ENCODE peak calls at places on chromosome 20, in nine cellular contexts. I is fibroblast of mammary gland; Z is CD4-positive, CD25-positive, alpha-beta regulatory T cell; A is mucosa of gallbladder; G is sigmoid colon; P is breast epithelium; K is A172; J is heart left ventricle; D is transverse colon. M is an unnamed sample.

GRCh38 chr20:49603209-49603627 is 35.3 kb upstream of the PTGIS start:
- DNase-seq in Z (no peak), I (peak), G (no peak), K (peak), D (no peak), J (peak), P (no peak), A (no peak), M (no peak)

GRCh38 chr20:4507288-4507719 is 214.4 kb upstream of the PRND start:
- DNase-seq in G (no peak), Z (no peak), A (peak), P (no peak), J (no peak), K (peak), I (peak), D (no peak), M (no peak)

GRCh38 chr20:61757678-61758555 is 307.8 kb downstream of the TAF4 start:
- DNase-seq in I (peak), A (no peak), P (no peak), G (peak), J (no peak), Z (no peak), D (no peak), K (no peak), M (no peak)

GRCh38 chr20:58038123-58038654 is 190.3 kb downstream of the ANKRD60 start:
- DNase-seq in I (no peak), P (no peak), D (no peak), Z (no peak), J (no peak), A (no peak), K (no peak), G (no peak), M (no peak)

GRCh38 chr20:46987001-46987400 is 92.4 kb downstream of the EYA2 start:
- DNase-seq in P (no peak), G (no peak), D (no peak), Z (no peak), K (no peak), I (no peak), A (no peak), J (no peak), M (no peak)

GRCh38 chr20:36368400-36368799 is 62.3 kb downstream of the DLGAP4 start:
- DNase-seq in I (no peak), A (no peak), D (no peak), J (no peak), Z (no peak), G (no peak), K (no peak), P (no peak), M (no peak)

GRCh38 chr20:48544402-48545333 is 283.1 kb downstream of the PREX1 start:
- DNase-seq in A (no peak), D (peak), I (no peak), Z (no peak), K (no peak), J (no peak), P (no peak), G (no peak), M (no peak)

GRCh38 chr20:62929051-62929538 is 2.8 kb upstream of the DIDO1 start:
- DNase-seq in D (peak), G (peak), Z (peak), K (no peak), P (peak), J (peak), I (peak), A (peak), M (peak)

GRCh38 chr20:63163596-63164560 is 52.1 kb downstream of the YTHDF1 start:
- DNase-seq in Z (no peak), J (no peak), K (no peak), D (no peak), A (no peak), P (no peak), G (no peak), I (no peak), M (no peak)

GRCh38 chr20:33325350-33325749 is 42.3 kb downstream of the BPIFB1 start:
- DNase-seq in I (no peak), J (no peak), D (no peak), A (no peak), P (no peak), Z (no peak), K (no peak), G (no peak), M (no peak)

GRCh38 chr20:44715495-44716308 is 533 bp downstream of the CCN5 start:
- DNase-seq in J (no peak), Z (no peak), A (no peak), D (no peak), P (no peak), K (no peak), I (no peak), G (peak), M (no peak)

GRCh38 chr20:12358006-12358654 is 440.4 kb downstream of the BTBD3 start:
- DNase-seq in Z (no peak), J (no peak), P (no peak), K (no peak), D (no peak), I (peak), G (no peak), A (no peak), M (no peak)

GRCh38 chr20:17895641-17896246 is 72.8 kb downstream of the SNX5 start:
- DNase-seq in J (peak), I (peak), A (no peak), D (peak), P (peak), Z (no peak), K (peak), G (peak), M (no peak)

GRCh38 chr20:49942942-49943341 is 6.7 kb downstream of the RNF114 start:
- DNase-seq in A (no peak), K (no peak), I (no peak), P (no peak), J (no peak), G (peak), D (no peak), Z (no peak), M (no peak)

GRCh38 chr20:48198951-48199431 is 413.7 kb upstream of the SULF2 start:
- DNase-seq in I (peak), K (no peak), Z (no peak), D (no peak), A (no peak), J (no peak), P (no peak), G (no peak), M (no peak)

GRCh38 chr20:62355527-62356142 is 11.5 kb downstream of the LAMA5 start:
- DNase-seq in G (peak), P (no peak), Z (no peak), D (no peak), K (peak), J (peak), A (no peak), I (peak), M (no peak)

GRCh38 chr20:8764289-8764962 is 304.5 kb upstream of the PLCB4 start:
- DNase-seq in P (no peak), I (no peak), D (peak), J (no peak), Z (no peak), A (no peak), K (peak), G (peak), M (no peak)

GRCh38 chr20:34084227-34084923 is 27.7 kb downstream of the EIF2S2 start:
- DNase-seq in G (peak), K (no peak), I (no peak), Z (no peak), D (no peak), A (no peak), J (no peak), P (no peak), M (no peak)

GRCh38 chr20:56308036-56308435 is 50.7 kb upstream of the FAM210B start:
- DNase-seq in K (no peak), Z (no peak), J (no peak), I (no peak), A (no peak), D (no peak), G (no peak), P (no peak), M (no peak)

GRCh38 chr20:6735913-6736845 is 31.3 kb upstream of the BMP2 start:
- DNase-seq in G (no peak), K (no peak), J (no peak), I (no peak), P (no peak), D (no peak), Z (no peak), A (peak), M (no peak)

GRCh38 chr20:61454053-61454452 is 202.0 kb downstream of the CDH4 start:
- DNase-seq in J (no peak), Z (no peak), G (no peak), P (peak), I (peak), A (no peak), K (no peak), D (no peak), M (no peak)

GRCh38 chr20:32977281-32978008 is 26.8 kb downstream of the SUN5 start:
- DNase-seq in K (no peak), G (no peak), D (no peak), J (no peak), P (no peak), I (no peak), Z (no peak), A (no peak), M (no peak)

GRCh38 chr20:32707691-32708581 is 34.2 kb upstream of the C20orf203 start:
- DNase-seq in D (no peak), J (no peak), G (no peak), A (no peak), P (no peak), I (no peak), K (peak), Z (no peak), M (no peak)

GRCh38 chr20:48455606-48456360 is 372.0 kb downstream of the PREX1 start:
- DNase-seq in G (peak), K (no peak), Z (no peak), D (no peak), I (no peak), P (peak), J (no peak), A (no peak), M (no peak)

GRCh38 chr20:58020656-58021454 is 207.6 kb downstream of the ANKRD60 start:
- DNase-seq in G (no peak), A (no peak), K (no peak), I (no peak), Z (no peak), P (peak), D (no peak), J (no peak), M (no peak)

GRCh38 chr20:17655286-17655651 is 26.8 kb downstream of the RRBP1 start:
- DNase-seq in P (no peak), Z (no peak), I (no peak), J (peak), K (peak), D (no peak), G (peak), A (no peak), M (no peak)

GRCh38 chr20:25252686-25253421 is 5.0 kb downstream of the PYGB start:
- DNase-seq in J (no peak), G (no peak), Z (no peak), K (no peak), A (no peak), P (peak), D (peak), I (no peak), M (no peak)

GRCh38 chr20:7151666-7152065 is 384.2 kb downstream of the BMP2 start:
- DNase-seq in P (no peak), A (no peak), D (no peak), I (no peak), K (no peak), J (no peak), G (no peak), Z (no peak), M (no peak)